ENCODE peak calls at places on chromosomes 3 and 15, in ten cellular contexts. S is CD4-positive, alpha-beta memory T cell; M is A673; R is mucosa of descending colon; V is BE2C; F is left lung; O is right lobe of liver; N is CD8-positive, alpha-beta memory T cell; C is adrenal gland; Y is prostate gland. T is an unnamed sample. For H3K4me1, H3K9me3 and H3K36me3, the result is how much of the 10 kb centered on the place peaks cover.

GRCh38 chr3:95711789-95712188 is 1102.6 kb upstream of the EPHA6 start:
- DNase-seq in S (no peak), M (no peak), R (no peak), V (no peak), F (no peak), O (no peak), N (no peak), C (no peak), Y (no peak), T (no peak)

GRCh38 chr15:61621146-61621545 is 392.0 kb upstream of the RORA start:
- DNase-seq in S (no peak), M (peak), R (peak), V (peak), F (no peak), O (peak), N (no peak), C (peak), Y (peak), T (no peak)

GRCh38 chr3:64134882-64135281 is 90.4 kb downstream of the PRICKLE2 start:
- DNase-seq in S (no peak), M (no peak), R (no peak), V (no peak), F (no peak), O (no peak), N (no peak), C (no peak), Y (no peak), T (no peak)

GRCh38 chr3:177597325-177598109 is 400.2 kb upstream of the TBL1XR1 start:
- DNase-seq in S (peak), M (peak), R (peak), V (peak), F (no peak), O (peak), N (peak), C (peak), Y (peak), T (no peak)

GRCh38 chr3:87309601-87310000 is 33.2 kb upstream of the POU1F1 start:
- DNase-seq in S (no peak), M (no peak), R (no peak), V (no peak), F (no peak), O (no peak), N (no peak), C (no peak), Y (no peak), T (no peak)

GRCh38 chr3:122944671-122945151 is 82.9 kb downstream of the SEMA5B start:
- DNase-seq in S (no peak), M (peak), R (no peak), V (peak), F (no peak), O (no peak), N (no peak), C (no peak), Y (no peak), T (no peak)

GRCh38 chr15:84798436-84798946 is 18.7 kb upstream of the ALPK3 start:
- DNase-seq in S (no peak), M (no peak), R (no peak), V (no peak), F (no peak), O (no peak), N (no peak), C (peak), Y (no peak), T (no peak)

GRCh38 chr15:64009798-64010241 is 36.5 kb downstream of the DAPK2 start:
- DNase-seq in S (peak), M (no peak), R (no peak), V (no peak), F (no peak), O (no peak), N (peak), C (no peak), Y (no peak), T (no peak)

GRCh38 chr15:99762288-99762687 is 29.1 kb upstream of the LYSMD4 start:
- DNase-seq in S (no peak), M (no peak), R (no peak), V (no peak), F (no peak), O (no peak), N (no peak), C (no peak), Y (no peak), T (no peak)

GRCh38 chr3:172148269-172148668 is 108.9 kb downstream of the FNDC3B start:
- DNase-seq in S (no peak), M (no peak), R (no peak), V (no peak), F (no peak), O (no peak), N (no peak), C (no peak), Y (no peak), T (no peak)

GRCh38 chr3:172145287-172145686 is 105.9 kb downstream of the FNDC3B start:
- DNase-seq in S (no peak), M (no peak), R (no peak), V (no peak), F (no peak), O (no peak), N (no peak), C (no peak), Y (no peak), T (no peak)

GRCh38 chr3:172147113-172147818 is 107.9 kb downstream of the FNDC3B start:
- DNase-seq in S (no peak), M (no peak), R (no peak), V (no peak), F (no peak), O (no peak), N (no peak), C (no peak), Y (no peak), T (no peak)

GRCh38 chr3:172143739-172144497 is 104.5 kb downstream of the FNDC3B start:
- DNase-seq in S (no peak), M (no peak), R (no peak), V (no peak), F (no peak), O (no peak), N (no peak), C (no peak), Y (no peak), T (no peak)

DNA sequence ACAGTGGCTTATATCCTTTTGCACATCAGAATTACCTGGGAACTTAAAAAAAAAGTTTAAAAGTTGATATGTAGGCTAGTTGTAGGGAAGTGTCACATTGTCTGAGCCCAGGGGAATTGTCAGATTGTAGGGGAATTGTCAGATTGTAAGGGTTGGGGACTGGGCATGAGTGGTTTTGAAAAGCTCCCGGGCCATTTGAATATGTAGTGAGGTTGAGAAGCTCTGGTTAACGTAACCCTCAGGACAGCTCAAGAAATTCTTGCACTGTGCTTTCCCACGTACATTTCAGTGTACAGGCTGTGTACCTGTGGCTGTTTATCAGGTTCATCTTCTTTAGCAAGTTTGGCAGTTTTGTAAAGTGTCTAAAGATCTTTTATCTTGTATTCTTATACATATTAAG is 107.0 kb downstream of the FNDC3B start:
- DNase-seq in S (no peak), M (no peak), R (no peak), V (no peak), F (no peak), O (no peak), N (no peak), C (no peak), Y (no peak), T (no peak)
- H3K4me1 ChIP-seq in S (under half), M (under half), R (under half), V (under half), F (half or more), O (under half), N (under half), C (under half), Y (under half), T (under half)

DNA sequence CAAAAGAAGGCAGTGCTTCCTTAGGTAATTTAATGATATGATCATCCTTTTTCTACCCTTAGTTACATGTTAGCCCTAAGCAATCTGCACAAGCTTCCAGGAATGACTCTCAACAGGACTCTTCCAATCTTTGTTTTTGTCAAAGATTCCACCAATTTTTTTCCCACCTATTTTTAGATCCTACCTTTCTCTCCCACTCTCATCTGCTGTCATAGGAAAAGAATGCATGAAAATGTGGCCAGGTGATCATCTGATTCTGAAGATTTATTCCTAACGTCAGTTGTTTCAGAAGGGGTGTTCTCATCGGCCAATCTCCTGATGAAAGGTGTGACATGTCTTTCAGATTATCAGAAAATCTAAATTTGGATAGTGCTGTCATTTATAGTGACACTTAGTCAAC is 7.2 kb downstream of the CCDC54 start:
- DNase-seq in S (no peak), M (no peak), R (no peak), V (no peak), F (no peak), O (no peak), N (no peak), C (no peak), Y (no peak), T (no peak)
- H3K9me3 ChIP-seq in S (under half), M (under half), R (under half), V (under half), F (under half), O (under half), N (under half), C (under half), Y (under half), T (under half)

DNA sequence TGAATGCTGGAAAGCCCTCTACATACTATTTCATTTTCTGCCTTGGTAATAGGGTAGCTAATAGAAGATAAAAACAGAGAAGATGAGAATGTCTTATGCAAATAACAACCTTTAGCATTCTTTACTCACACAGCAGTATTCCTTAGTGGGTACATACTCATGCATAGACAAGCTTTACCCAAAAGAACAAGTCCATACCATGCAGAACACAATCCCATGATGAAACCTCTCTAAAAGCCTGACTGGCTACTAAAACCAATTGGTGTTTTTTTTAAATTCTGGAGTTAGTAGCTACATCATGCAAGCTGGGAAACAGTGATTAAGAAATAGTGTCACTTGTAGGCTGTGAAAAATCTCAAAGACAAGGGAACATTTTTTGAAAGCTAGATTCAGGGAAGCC is 104.8 kb downstream of the DHX30 start:
- DNase-seq in S (no peak), M (no peak), R (no peak), V (no peak), F (no peak), O (no peak), N (no peak), C (no peak), Y (no peak), T (no peak)
- H3K36me3 ChIP-seq in S (under half), M (under half), R (under half), V (under half), F (under half), O (under half), N (under half), C (under half), Y (under half), T (half or more)

GRCh38 chr3:101850327-101851048 is 1.2 kb downstream of the NFKBIZ start:
- DNase-seq in S (peak), M (peak), R (no peak), V (no peak), F (no peak), O (no peak), N (peak), C (no peak), Y (no peak), T (no peak)

GRCh38 chr3:101852315-101852714 is 3.0 kb downstream of the NFKBIZ start:
- DNase-seq in S (no peak), M (no peak), R (no peak), V (no peak), F (no peak), O (no peak), N (no peak), C (no peak), Y (no peak), T (no peak)

GRCh38 chr3:101851072-101851471 is 1.8 kb downstream of the NFKBIZ start:
- DNase-seq in S (no peak), M (peak), R (no peak), V (no peak), F (no peak), O (no peak), N (no peak), C (no peak), Y (no peak), T (no peak)

GRCh38 chr3:101852983-101853382 is 3.7 kb downstream of the NFKBIZ start:
- DNase-seq in S (no peak), M (no peak), R (no peak), V (no peak), F (no peak), O (no peak), N (no peak), C (no peak), Y (no peak), T (no peak)

GRCh38 chr3:101851833-101852232 is 2.5 kb downstream of the NFKBIZ start:
- DNase-seq in S (no peak), M (no peak), R (no peak), V (no peak), F (no peak), O (no peak), N (no peak), C (no peak), Y (no peak), T (no peak)
- H3K4me1 ChIP-seq in S (under half), M (under half), R (half or more), V (under half), F (half or more), O (under half), N (under half), C (under half), Y (under half), T (under half)

DNA sequence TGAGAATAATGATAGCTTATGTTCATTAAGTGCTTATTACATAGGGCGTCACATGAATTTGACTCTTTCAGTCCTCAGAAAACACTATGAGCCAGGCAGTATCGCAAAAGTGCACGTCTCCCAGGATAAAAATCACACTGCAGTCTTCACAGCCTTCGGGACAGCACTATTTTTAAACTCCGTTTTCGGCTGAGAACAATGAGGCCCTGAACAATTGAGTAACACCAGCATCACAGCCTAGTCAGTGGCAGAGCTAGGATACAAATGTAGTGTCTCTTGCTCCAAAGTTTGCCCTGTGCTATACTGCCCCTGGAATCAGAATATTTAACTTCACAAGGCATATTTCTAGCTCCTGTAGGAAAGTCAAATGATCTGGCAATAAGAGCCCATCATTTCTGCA is 852.1 kb upstream of the SEMA6D start:
- DNase-seq in S (no peak), M (no peak), R (no peak), V (no peak), F (no peak), O (no peak), N (no peak), C (no peak), Y (no peak), T (no peak)
- H3K9me3 ChIP-seq in S (under half), M (under half), R (under half), V (under half), F (under half), O (under half), N (under half), C (under half), Y (under half), T (under half)

GRCh38 chr3:53221345-53221744 is 34.5 kb downstream of the TKT start:
- DNase-seq in S (no peak), M (no peak), R (no peak), V (no peak), F (no peak), O (no peak), N (no peak), C (no peak), Y (no peak), T (no peak)
- H3K36me3 ChIP-seq in S (under half), M (under half), R (under half), V (under half), F (under half), O (under half), N (under half), C (under half), Y (under half), T (under half)

GRCh38 chr15:39629376-39629775 is 48.5 kb downstream of the THBS1 start:
- DNase-seq in S (peak), M (no peak), R (peak), V (no peak), F (no peak), O (no peak), N (peak), C (no peak), Y (no peak), T (no peak)

GRCh38 chr15:39627456-39628130 is 46.7 kb downstream of the THBS1 start:
- DNase-seq in S (no peak), M (no peak), R (no peak), V (no peak), F (no peak), O (no peak), N (no peak), C (no peak), Y (no peak), T (no peak)

GRCh38 chr15:39629906-39630305 is 49.0 kb downstream of the THBS1 start:
- DNase-seq in S (no peak), M (no peak), R (no peak), V (no peak), F (no peak), O (no peak), N (no peak), C (no peak), Y (peak), T (no peak)

GRCh38 chr15:39628131-39628482 is 47.2 kb downstream of the THBS1 start:
- DNase-seq in S (no peak), M (no peak), R (no peak), V (no peak), F (no peak), O (no peak), N (no peak), C (no peak), Y (no peak), T (peak)

GRCh38 chr15:39628821-39629220 is 47.9 kb downstream of the THBS1 start:
- DNase-seq in S (no peak), M (no peak), R (no peak), V (no peak), F (no peak), O (no peak), N (no peak), C (no peak), Y (no peak), T (no peak)
- H3K4me1 ChIP-seq in S (half or more), M (under half), R (half or more), V (under half), F (under half), O (under half), N (half or more), C (under half), Y (under half), T (under half)

DNA sequence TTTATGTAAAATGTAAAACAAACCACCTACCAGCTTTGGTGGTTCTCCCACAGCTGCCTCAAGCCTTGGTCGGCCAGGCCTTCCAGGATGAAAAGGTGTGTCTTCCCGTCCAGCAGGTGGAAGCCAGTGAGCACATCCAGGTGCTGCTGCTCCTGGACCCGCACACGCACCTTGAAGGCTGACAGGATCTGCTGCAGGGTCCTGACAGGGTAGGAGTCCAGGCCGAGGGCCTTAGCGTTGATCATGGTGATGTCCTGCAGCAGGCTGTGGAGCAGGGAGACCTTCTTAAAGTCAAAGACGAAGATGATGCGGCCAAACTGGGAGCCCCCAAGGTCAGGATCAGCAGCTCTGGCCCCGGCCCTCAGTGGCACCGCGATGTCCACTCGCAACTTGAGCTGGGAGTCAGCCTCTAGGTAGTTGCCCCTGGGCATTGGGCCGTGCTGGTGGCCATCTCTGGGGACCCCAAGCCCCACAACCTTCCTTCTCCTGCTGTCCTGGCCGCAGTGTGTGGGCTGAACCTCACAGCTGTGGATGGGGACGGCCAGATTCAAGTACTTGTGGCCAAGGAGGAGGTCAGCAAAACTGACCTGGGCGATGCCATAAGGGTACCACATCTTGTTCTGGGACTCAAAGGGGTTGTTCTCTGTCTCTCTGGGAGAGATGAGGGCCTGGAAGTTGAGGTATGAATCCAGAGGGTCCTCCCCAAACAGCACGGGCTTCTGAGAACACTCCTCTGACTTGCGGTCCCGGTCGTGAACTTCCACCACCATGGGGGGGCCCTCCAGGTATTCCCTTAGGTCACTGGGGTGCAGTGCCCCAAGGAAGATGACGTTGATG is 48.6 kb downstream of the CFAP92 start:
- DNase-seq in S (no peak), M (no peak), R (no peak), V (no peak), F (no peak), O (no peak), N (no peak), C (peak), Y (no peak), T (no peak)
- H3K9me3 ChIP-seq in S (under half), M (under half), R (under half), V (under half), F (under half), O (under half), N (under half), C (under half), Y (under half), T (under half)

DNA sequence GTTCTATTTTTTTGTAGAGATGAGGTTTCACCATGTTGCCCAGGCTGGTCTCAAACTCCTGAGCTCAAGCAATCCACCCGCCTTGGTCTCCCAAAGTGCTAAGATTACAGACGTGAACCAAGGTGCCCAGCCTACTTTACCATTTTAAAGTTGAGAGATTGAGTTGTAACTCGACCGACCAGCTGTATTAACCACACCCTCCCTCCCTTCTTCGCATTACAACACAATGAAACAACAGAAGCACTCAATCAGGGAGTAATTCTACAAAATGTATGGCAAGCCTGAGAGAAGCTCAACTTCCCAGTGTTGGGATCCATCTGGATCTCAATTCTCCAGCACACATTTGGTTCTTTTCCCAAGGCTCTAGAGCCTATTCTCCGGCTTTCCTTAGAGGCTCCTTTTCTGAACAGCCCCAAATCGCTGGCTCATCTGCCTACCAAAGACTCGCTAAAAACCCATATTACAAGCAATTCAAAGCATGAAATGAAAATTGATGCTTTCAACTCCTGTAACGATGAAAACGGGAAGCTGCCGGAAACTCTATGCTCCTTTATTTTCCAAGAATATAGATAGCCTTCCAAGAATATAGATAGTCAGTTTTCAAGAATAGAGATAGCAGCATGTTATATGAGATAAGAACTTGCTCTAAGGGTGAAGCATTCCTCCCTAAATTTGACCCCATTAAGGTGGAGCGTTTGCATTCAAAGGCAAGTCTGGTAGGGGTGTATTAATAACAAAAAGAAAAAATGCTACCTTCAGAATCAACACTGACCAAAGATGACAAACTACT is 450.9 kb downstream of the MAGI1 start:
- DNase-seq in S (no peak), M (no peak), R (no peak), V (no peak), F (no peak), O (no peak), N (no peak), C (no peak), Y (no peak), T (no peak)
- H3K36me3 ChIP-seq in S (under half), M (under half), R (under half), V (under half), F (under half), O (under half), N (under half), C (under half), Y (under half), T (under half)